ENCODE peak calls at places on chromosomes 5 and 9, in seven cellular contexts. One of them, this sample, is unnamed.

GRCh38 chr5:175885813-175886212 is 14.4 kb downstream of the CPLX2 start:
- DNase-seq in AG09319: no peak
- DNase-seq in activated CD8-positive, alpha-beta memory T cell treated with anti-CD3 and anti-CD28 coated beads for 4 hours: no peak
- DNase-seq in right lobe of liver: no peak
- DNase-seq in tibial artery: no peak
- DNase-seq in ELR: no peak
- DNase-seq in BJ: no peak
- DNase-seq in this sample: no peak

GRCh38 chr5:14723648-14724231 is 59.2 kb downstream of the OTULIN start:
- DNase-seq in AG09319: no peak
- DNase-seq in activated CD8-positive, alpha-beta memory T cell treated with anti-CD3 and anti-CD28 coated beads for 4 hours: no peak
- DNase-seq in right lobe of liver: no peak
- DNase-seq in tibial artery: no peak
- DNase-seq in ELR: peak; percentile 54
- DNase-seq in BJ: no peak
- DNase-seq in this sample: no peak

GRCh38 chr9:20863910-20864309 is 167.5 kb downstream of the HACD4 start:
- DNase-seq in AG09319: no peak
- DNase-seq in activated CD8-positive, alpha-beta memory T cell treated with anti-CD3 and anti-CD28 coated beads for 4 hours: no peak
- DNase-seq in right lobe of liver: no peak
- DNase-seq in tibial artery: no peak
- DNase-seq in ELR: no peak
- DNase-seq in BJ: no peak
- DNase-seq in this sample: no peak

GRCh38 chr9:127525426-127526188 is 74.3 kb downstream of the LRSAM1 start:
- DNase-seq in AG09319: no peak
- DNase-seq in activated CD8-positive, alpha-beta memory T cell treated with anti-CD3 and anti-CD28 coated beads for 4 hours: no peak
- DNase-seq in right lobe of liver: no peak
- DNase-seq in tibial artery: no peak
- DNase-seq in ELR: peak; percentile 80
- DNase-seq in BJ: no peak
- DNase-seq in this sample: no peak

GRCh38 chr5:137191179-137191578 is 307.9 kb downstream of the SPOCK1 start:
- DNase-seq in AG09319: no peak
- DNase-seq in activated CD8-positive, alpha-beta memory T cell treated with anti-CD3 and anti-CD28 coated beads for 4 hours: no peak
- DNase-seq in right lobe of liver: no peak
- DNase-seq in tibial artery: no peak
- DNase-seq in ELR: no peak
- DNase-seq in BJ: no peak
- DNase-seq in this sample: no peak

GRCh38 chr5:14946813-14947640 is 75.4 kb upstream of the ANKH start:
- DNase-seq in AG09319: no peak
- DNase-seq in activated CD8-positive, alpha-beta memory T cell treated with anti-CD3 and anti-CD28 coated beads for 4 hours: peak; percentile 10
- DNase-seq in right lobe of liver: no peak
- DNase-seq in tibial artery: no peak
- DNase-seq in ELR: peak; percentile 46
- DNase-seq in BJ: no peak
- DNase-seq in this sample: no peak

GRCh38 chr9:73667749-73668148 is 516.1 kb downstream of the ANXA1 start:
- DNase-seq in AG09319: no peak
- DNase-seq in activated CD8-positive, alpha-beta memory T cell treated with anti-CD3 and anti-CD28 coated beads for 4 hours: no peak
- DNase-seq in right lobe of liver: no peak
- DNase-seq in tibial artery: no peak
- DNase-seq in ELR: peak; percentile 24
- DNase-seq in BJ: no peak
- DNase-seq in this sample: no peak

GRCh38 chr5:151598984-151599383 is 7.9 kb upstream of the FAT2 start:
- DNase-seq in AG09319: no peak
- DNase-seq in activated CD8-positive, alpha-beta memory T cell treated with anti-CD3 and anti-CD28 coated beads for 4 hours: no peak
- DNase-seq in right lobe of liver: no peak
- DNase-seq in tibial artery: no peak
- DNase-seq in ELR: no peak
- DNase-seq in BJ: no peak
- DNase-seq in this sample: no peak

GRCh38 chr5:125152036-125152435 is 405.6 kb upstream of the ZNF608 start:
- DNase-seq in AG09319: no peak
- DNase-seq in activated CD8-positive, alpha-beta memory T cell treated with anti-CD3 and anti-CD28 coated beads for 4 hours: no peak
- DNase-seq in right lobe of liver: no peak
- DNase-seq in tibial artery: no peak
- DNase-seq in ELR: no peak
- DNase-seq in BJ: no peak
- DNase-seq in this sample: no peak

GRCh38 chr5:141695627-141696180 is 13.7 kb upstream of the ARAP3 start:
- DNase-seq in AG09319: no peak
- DNase-seq in activated CD8-positive, alpha-beta memory T cell treated with anti-CD3 and anti-CD28 coated beads for 4 hours: no peak
- DNase-seq in right lobe of liver: no peak
- DNase-seq in tibial artery: no peak
- DNase-seq in ELR: peak; percentile 24
- DNase-seq in BJ: no peak
- DNase-seq in this sample: no peak

GRCh38 chr5:149201121-149201637 is 59.9 kb downstream of the ABLIM3 start:
- DNase-seq in AG09319: no peak
- DNase-seq in activated CD8-positive, alpha-beta memory T cell treated with anti-CD3 and anti-CD28 coated beads for 4 hours: no peak
- DNase-seq in right lobe of liver: no peak
- DNase-seq in tibial artery: no peak
- DNase-seq in ELR: no peak
- DNase-seq in BJ: no peak
- DNase-seq in this sample: no peak

GRCh38 chr9:90368241-90368640 is 274.4 kb downstream of the DIRAS2 start:
- DNase-seq in AG09319: no peak
- DNase-seq in activated CD8-positive, alpha-beta memory T cell treated with anti-CD3 and anti-CD28 coated beads for 4 hours: no peak
- DNase-seq in right lobe of liver: no peak
- DNase-seq in tibial artery: no peak
- DNase-seq in ELR: no peak
- DNase-seq in BJ: no peak
- DNase-seq in this sample: no peak

GRCh38 chr5:167633931-167634341 is 657.5 kb upstream of the WWC1 start:
- DNase-seq in AG09319: peak; percentile 60
- DNase-seq in activated CD8-positive, alpha-beta memory T cell treated with anti-CD3 and anti-CD28 coated beads for 4 hours: no peak
- DNase-seq in right lobe of liver: no peak
- DNase-seq in tibial artery: no peak
- DNase-seq in ELR: peak; percentile 54
- DNase-seq in BJ: peak; percentile 97
- DNase-seq in this sample: no peak

GRCh38 chr5:38808666-38809343 is 37.0 kb upstream of the OSMR start:
- DNase-seq in AG09319: no peak
- DNase-seq in activated CD8-positive, alpha-beta memory T cell treated with anti-CD3 and anti-CD28 coated beads for 4 hours: no peak
- DNase-seq in right lobe of liver: no peak
- DNase-seq in tibial artery: no peak
- DNase-seq in ELR: no peak
- DNase-seq in BJ: no peak
- DNase-seq in this sample: no peak

GRCh38 chr9:112075009-112075378 is 100.1 kb downstream of the SUSD1 start:
- DNase-seq in AG09319: no peak
- DNase-seq in activated CD8-positive, alpha-beta memory T cell treated with anti-CD3 and anti-CD28 coated beads for 4 hours: no peak
- DNase-seq in right lobe of liver: no peak
- DNase-seq in tibial artery: no peak
- DNase-seq in ELR: no peak
- DNase-seq in BJ: no peak
- DNase-seq in this sample: no peak

GRCh38 chr5:139808481-139809330 is 13.1 kb downstream of the PSD2 start:
- DNase-seq in AG09319: no peak
- DNase-seq in activated CD8-positive, alpha-beta memory T cell treated with anti-CD3 and anti-CD28 coated beads for 4 hours: no peak
- DNase-seq in right lobe of liver: no peak
- DNase-seq in tibial artery: no peak
- DNase-seq in ELR: peak; percentile 50
- DNase-seq in BJ: no peak
- DNase-seq in this sample: no peak

GRCh38 chr5:140840978-140841962 is at the start of gene PCDHA8:
- DNase-seq in AG09319: no peak
- DNase-seq in activated CD8-positive, alpha-beta memory T cell treated with anti-CD3 and anti-CD28 coated beads for 4 hours: no peak
- DNase-seq in right lobe of liver: no peak
- DNase-seq in tibial artery: no peak
- DNase-seq in ELR: peak; percentile 19
- DNase-seq in BJ: no peak
- DNase-seq in this sample: no peak

GRCh38 chr5:158970569-158971014 is 129.1 kb downstream of the EBF1 start:
- DNase-seq in AG09319: no peak
- DNase-seq in activated CD8-positive, alpha-beta memory T cell treated with anti-CD3 and anti-CD28 coated beads for 4 hours: no peak
- DNase-seq in right lobe of liver: no peak
- DNase-seq in tibial artery: no peak
- DNase-seq in ELR: no peak
- DNase-seq in BJ: no peak
- DNase-seq in this sample: no peak

GRCh38 chr5:1558945-1559344 is 35.2 kb upstream of the LPCAT1 start:
- DNase-seq in AG09319: no peak
- DNase-seq in activated CD8-positive, alpha-beta memory T cell treated with anti-CD3 and anti-CD28 coated beads for 4 hours: no peak
- DNase-seq in right lobe of liver: no peak
- DNase-seq in tibial artery: no peak
- DNase-seq in ELR: peak; percentile 13
- DNase-seq in BJ: no peak
- DNase-seq in this sample: no peak

GRCh38 chr9:97357056-97357455 is 49.6 kb downstream of the CCDC180 start:
- DNase-seq in AG09319: no peak
- DNase-seq in activated CD8-positive, alpha-beta memory T cell treated with anti-CD3 and anti-CD28 coated beads for 4 hours: no peak
- DNase-seq in right lobe of liver: no peak
- DNase-seq in tibial artery: no peak
- DNase-seq in ELR: no peak
- DNase-seq in BJ: no peak
- DNase-seq in this sample: no peak

GRCh38 chr9:3240651-3241268 is 285.0 kb downstream of the RFX3 start:
- DNase-seq in AG09319: peak; percentile 18
- DNase-seq in activated CD8-positive, alpha-beta memory T cell treated with anti-CD3 and anti-CD28 coated beads for 4 hours: peak; percentile 16
- DNase-seq in right lobe of liver: peak; percentile 74
- DNase-seq in tibial artery: peak; percentile 66
- DNase-seq in ELR: peak; percentile 65
- DNase-seq in BJ: peak; percentile 3
- DNase-seq in this sample: no peak

GRCh38 chr9:21316032-21316842 is 11.1 kb upstream of the IFNA5 start:
- DNase-seq in AG09319: no peak
- DNase-seq in activated CD8-positive, alpha-beta memory T cell treated with anti-CD3 and anti-CD28 coated beads for 4 hours: no peak
- DNase-seq in right lobe of liver: no peak
- DNase-seq in tibial artery: no peak
- DNase-seq in ELR: no peak
- DNase-seq in BJ: no peak
- DNase-seq in this sample: no peak

GRCh38 chr5:51377151-51378060 is 5.8 kb upstream of the ISL1 start:
- DNase-seq in AG09319: no peak
- DNase-seq in activated CD8-positive, alpha-beta memory T cell treated with anti-CD3 and anti-CD28 coated beads for 4 hours: no peak
- DNase-seq in right lobe of liver: no peak
- DNase-seq in tibial artery: no peak
- DNase-seq in ELR: no peak
- DNase-seq in BJ: no peak
- DNase-seq in this sample: no peak

GRCh38 chr5:9318031-9318430 is 227.8 kb downstream of the SEMA5A start:
- DNase-seq in AG09319: no peak
- DNase-seq in activated CD8-positive, alpha-beta memory T cell treated with anti-CD3 and anti-CD28 coated beads for 4 hours: no peak
- DNase-seq in right lobe of liver: no peak
- DNase-seq in tibial artery: no peak
- DNase-seq in ELR: no peak
- DNase-seq in BJ: no peak
- DNase-seq in this sample: no peak

GRCh38 chr9:72477862-72478564 is 43.4 kb upstream of the TMC1 start:
- DNase-seq in AG09319: no peak
- DNase-seq in activated CD8-positive, alpha-beta memory T cell treated with anti-CD3 and anti-CD28 coated beads for 4 hours: no peak
- DNase-seq in right lobe of liver: no peak
- DNase-seq in tibial artery: no peak
- DNase-seq in ELR: peak; percentile 91
- DNase-seq in BJ: no peak
- DNase-seq in this sample: no peak

GRCh38 chr5:435961-436640 is 6.9 kb upstream of the EXOC3 start:
- DNase-seq in AG09319: no peak
- DNase-seq in activated CD8-positive, alpha-beta memory T cell treated with anti-CD3 and anti-CD28 coated beads for 4 hours: no peak
- DNase-seq in right lobe of liver: no peak
- DNase-seq in tibial artery: peak; percentile 53
- DNase-seq in ELR: peak; percentile 52
- DNase-seq in BJ: no peak
- DNase-seq in this sample: no peak

GRCh38 chr9:96025995-96026572 is 150.6 kb downstream of the ERCC6L2 start:
- DNase-seq in AG09319: no peak
- DNase-seq in activated CD8-positive, alpha-beta memory T cell treated with anti-CD3 and anti-CD28 coated beads for 4 hours: no peak
- DNase-seq in right lobe of liver: no peak
- DNase-seq in tibial artery: no peak
- DNase-seq in ELR: no peak
- DNase-seq in BJ: no peak
- DNase-seq in this sample: no peak

This sample was measured in SIG-M5.